ENCODE peak calls at places on chromosome 7, in four cellular contexts. H, C, K and G are unnamed samples.

GRCh38 chr7:105365541-105366534 is 22.9 kb downstream of the SRPK2 start:
- DNase-seq in C (no peak), K (no peak), H (no peak), G (no peak)

GRCh38 chr7:137870684-137871083 is 23.9 kb upstream of the DGKI start:
- DNase-seq in C (no peak), K (no peak), H (no peak), G (no peak)

GRCh38 chr7:143979359-143979758 is 20.8 kb upstream of the OR6B1 start:
- DNase-seq in C (no peak), K (peak; percentile 22), H (no peak), G (no peak)

GRCh38 chr7:44973610-44974401 is 5.0 kb downstream of the MYO1G start:
- DNase-seq in C (no peak), H (no peak), K (no peak), G (no peak)

GRCh38 chr7:130140551-130141160 is 64.5 kb downstream of the TMEM209 start:
- DNase-seq in K (no peak), C (peak; percentile 66), H (no peak), G (no peak)

GRCh38 chr7:66140924-66141323 is 26.3 kb downstream of the CRCP start:
- DNase-seq in C (no peak), H (no peak), K (no peak), G (no peak)

GRCh38 chr7:2713370-2713769 is 25.4 kb downstream of the AMZ1 start:
- DNase-seq in C (no peak), K (no peak), H (no peak), G (no peak)

GRCh38 chr7:42207420-42207819 is 29.6 kb downstream of the GLI3 start:
- DNase-seq in H (no peak), C (no peak), K (no peak), G (no peak)

GRCh38 chr7:26792573-26792972 is 71.8 kb downstream of the SKAP2 start:
- DNase-seq in K (no peak), C (no peak), H (no peak), G (no peak)

GRCh38 chr7:104914427-104914826 is 99.6 kb upstream of the KMT2E start:
- DNase-seq in H (no peak), C (no peak), K (no peak), G (no peak)

GRCh38 chr7:132489776-132490237 is 86.5 kb downstream of the PLXNA4 start:
- DNase-seq in C (no peak), K (no peak), H (no peak), G (no peak)

GRCh38 chr7:136803028-136803427 is 65.4 kb upstream of the CHRM2 start:
- DNase-seq in H (no peak), K (no peak), C (no peak), G (no peak)

GRCh38 chr7:158858592-158859503 is 2.5 kb downstream of the DYNC2I1 start:
- DNase-seq in H (no peak), C (peak; percentile 54), K (no peak), G (peak; percentile 38)

GRCh38 chr7:20330176-20330796 is 414 bp upstream of the ITGB8 start:
- DNase-seq in H (no peak), C (peak; percentile 80), K (no peak), G (no peak)

GRCh38 chr7:48106906-48107659 is 18.0 kb downstream of the UPP1 start:
- DNase-seq in K (no peak), H (no peak), C (no peak), G (no peak)

GRCh38 chr7:33711231-33712019 is 193.9 kb upstream of the BMPER start:
- DNase-seq in C (no peak), K (no peak), H (no peak), G (no peak)

GRCh38 chr7:23469150-23469960 is 936 bp downstream of the IGF2BP3 start:
- DNase-seq in H (no peak), C (peak; percentile 52), K (no peak), G (no peak)

GRCh38 chr7:146176790-146177189 is 60.2 kb downstream of the CNTNAP2 start:
- DNase-seq in K (no peak), H (no peak), C (no peak), G (no peak)

GRCh38 chr7:99224263-99224947 is 16.5 kb upstream of the KPNA7 start:
- DNase-seq in C (no peak), H (peak; percentile 1), K (peak; percentile 60), G (peak; percentile 37)

GRCh38 chr7:158097511-158098124 is 490.0 kb downstream of the PTPRN2 start:
- DNase-seq in C (no peak), H (no peak), K (no peak), G (no peak)

DNA sequence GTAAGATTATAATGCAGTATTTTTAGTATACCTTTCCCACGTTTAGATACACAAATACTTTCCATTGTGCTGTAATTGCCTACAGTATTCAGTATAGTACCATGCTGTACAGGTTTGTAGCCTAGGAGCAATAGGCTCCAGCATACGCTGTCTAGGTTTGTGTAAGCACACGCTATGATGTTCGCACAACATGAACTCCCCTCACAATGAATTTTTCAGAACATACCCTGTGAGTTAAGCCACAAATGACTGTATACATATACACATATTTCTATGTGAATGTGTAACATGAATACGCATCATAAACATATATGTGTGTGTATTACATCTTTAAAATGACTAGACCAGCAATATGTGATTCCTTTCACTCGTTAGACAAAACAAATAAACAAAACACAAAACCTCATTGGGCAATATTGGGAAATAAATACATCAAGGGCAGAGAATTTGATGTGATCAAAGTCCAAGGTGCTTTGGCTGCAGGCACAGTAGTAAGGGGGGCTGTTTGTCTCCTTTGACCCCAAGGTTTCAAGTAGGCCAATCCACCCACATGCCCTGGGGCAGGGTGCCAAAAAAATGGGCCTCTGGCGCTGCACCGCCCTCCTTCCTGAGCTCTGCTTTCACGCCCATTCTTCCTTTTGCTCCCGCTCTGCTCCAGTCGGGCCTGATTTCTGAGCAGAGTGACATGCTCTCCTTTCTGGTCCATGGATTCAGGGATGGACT is 33.9 kb downstream of the CHN2 start:
- DNase-seq in K (no peak), H (no peak), C (no peak), G (no peak)
- TF ChIP-seq SIN3A in K (no peak), H (no peak), C (no peak), G (no peak)

GRCh38 chr7:55255501-55256445 is 109.4 kb upstream of the LANCL2 start:
- DNase-seq in K (peak; percentile 59), C (peak; percentile 87), H (peak; percentile 20), G (peak; percentile 60)
- TF ChIP-seq SIN3A in K (no peak), C (no peak), H (no peak), G (no peak)

DNA sequence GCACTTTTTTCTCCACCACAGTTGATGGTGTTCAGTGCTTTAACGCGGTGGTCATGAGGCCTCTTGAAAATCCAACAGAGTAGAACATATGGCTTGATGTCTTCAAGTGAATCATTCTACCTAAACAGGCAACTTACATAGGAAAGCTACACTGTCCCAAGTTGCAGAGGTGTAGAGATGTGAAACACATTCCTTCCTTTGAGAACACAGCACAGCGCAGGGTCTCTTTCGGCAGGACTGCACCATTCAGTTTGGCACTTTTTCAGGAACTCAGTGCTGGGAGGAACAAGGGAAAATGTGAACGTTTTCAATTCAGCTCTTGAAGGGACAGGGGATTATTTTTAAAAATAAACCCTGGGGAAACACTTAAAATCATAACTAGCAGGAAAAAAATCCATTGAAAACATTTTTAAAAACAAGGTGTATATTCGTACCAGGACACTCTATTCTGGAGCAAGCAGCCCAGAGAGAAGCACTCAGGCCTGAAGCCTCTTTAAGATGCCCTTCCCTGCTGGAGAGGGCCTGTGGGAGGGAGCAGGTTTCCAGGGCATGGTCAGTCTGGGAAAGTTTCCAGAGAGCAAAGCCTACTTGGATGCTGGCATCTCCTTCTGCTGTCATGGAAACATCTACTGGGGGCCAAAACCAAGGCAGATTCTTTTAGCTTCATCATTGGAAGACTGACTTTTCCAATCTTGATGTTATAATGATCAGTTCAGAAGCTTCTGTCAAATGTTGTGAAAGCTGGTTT is 60.4 kb upstream of the NPVF start:
- DNase-seq in H (no peak), K (no peak), C (no peak), G (no peak)
- TF ChIP-seq SIN3A in H (no peak), K (no peak), C (no peak), G (no peak)

GRCh38 chr7:12028508-12028907 is 182.6 kb upstream of the TMEM106B start:
- DNase-seq in H (no peak), C (no peak), K (no peak), G (no peak)
- TF ChIP-seq SIN3A in H (no peak), C (no peak), K (no peak), G (no peak)

GRCh38 chr7:30285531-30286284 is 1.3 kb downstream of the ZNRF2 start:
- DNase-seq in K (no peak), H (no peak), C (peak; percentile 71), G (no peak)
- TF ChIP-seq SIN3A in K (peak; percentile 21), H (no peak), C (peak; percentile 73), G (peak; percentile 34)

GRCh38 chr7:972670-973309 is 2.6 kb downstream of the COX19 start:
- DNase-seq in K (no peak), H (no peak), C (no peak), G (no peak)
- TF ChIP-seq SIN3A in K (no peak), H (no peak), C (no peak), G (no peak)

GRCh38 chr7:7405461-7405860 is 130.2 kb downstream of the COL28A1 start:
- DNase-seq in H (no peak), C (no peak), K (no peak), G (no peak)

GRCh38 chr7:7408001-7408770 is 127.5 kb downstream of the COL28A1 start:
- DNase-seq in K (no peak), H (no peak), C (no peak), G (no peak)
- TF ChIP-seq SIN3A in K (no peak), H (no peak), C (no peak), G (no peak)

GRCh38 chr7:107815254-107815882 is 12.3 kb upstream of the SLC26A3 start:
- DNase-seq in K (no peak), C (no peak), H (no peak), G (no peak)
- TF ChIP-seq SIN3A in K (no peak), C (no peak), H (no peak), G (no peak)